ENCODE peak calls at places on chromosomes 13 and 19, in four cellular contexts. F, P, H and E are unnamed samples.
A peak's percentile ranks its signal among the peaks of the same experiment; 100 is the strongest.

GRCh38 chr13:93723316-93723715 is 496.7 kb downstream of the GPC6 start:
- DNase-seq in F (no peak), P (no peak), H (no peak), E (no peak)

GRCh38 chr13:24511824-24512207 is 762 bp downstream of the PARP4 start:
- DNase-seq in F (no peak), P (no peak), H (peak; percentile 69), E (no peak)

GRCh38 chr19:17282488-17283256 is 971 bp downstream of the ANKLE1 start:
- DNase-seq in F (peak; percentile 72), P (peak; percentile 93), H (peak; percentile 93), E (peak; percentile 73)

GRCh38 chr13:41897126-41897525 is 63.8 kb downstream of the VWA8 start:
- DNase-seq in F (no peak), P (no peak), H (no peak), E (no peak)

GRCh38 chr19:13044160-13044853 is 49.0 kb downstream of the NFIX start:
- DNase-seq in F (no peak), P (no peak), H (no peak), E (peak; percentile 26)

GRCh38 chr13:93558637-93559036 is 332.0 kb downstream of the GPC6 start:
- DNase-seq in F (no peak), P (no peak), H (no peak), E (no peak)

GRCh38 chr19:10884273-10884672 is 12.9 kb downstream of the CARM1 start:
- DNase-seq in F (no peak), P (no peak), H (no peak), E (no peak)

GRCh38 chr19:11380653-11381534 is 3.2 kb downstream of the EPOR start:
- DNase-seq in F (peak; percentile 99), P (peak; percentile 95), H (peak; percentile 99), E (peak; percentile 99)

GRCh38 chr19:31338069-31338767 is 11.0 kb downstream of the TSHZ3 start:
- DNase-seq in F (no peak), P (no peak), H (peak; percentile 33), E (no peak)

GRCh38 chr13:79936368-79937136 is 404.4 kb downstream of the SPRY2 start:
- DNase-seq in F (no peak), P (no peak), H (no peak), E (no peak)